ENCODE peak calls at places on chromosome 22, in seven cellular contexts. H is HCT116, Q is GM23248, S is A549, I is hepatocyte, Z is lower lobe of right lung, R is small intestine. V is an unnamed sample.

GRCh38 chr22:25357606-25358420 is 138.4 kb downstream of the CRYBB2 start:
- DNase-seq in H (no peak), Q (no peak), S (no peak), I (no peak), Z (peak), R (no peak), V (no peak)

GRCh38 chr22:29642694-29643093 is 39.3 kb downstream of the NF2 start:
- DNase-seq in H (no peak), Q (no peak), S (no peak), I (no peak), Z (no peak), R (no peak), V (no peak)

GRCh38 chr22:19321757-19322156 is 30.2 kb upstream of the CLTCL1 start:
- DNase-seq in H (no peak), Q (no peak), S (no peak), I (no peak), Z (no peak), R (no peak), V (no peak)

GRCh38 chr22:44955102-44955501 is 54.7 kb downstream of the PHF21B start:
- DNase-seq in H (no peak), Q (no peak), S (no peak), I (no peak), Z (no peak), R (no peak), V (no peak)

GRCh38 chr22:42959472-42960145 is 55.3 kb downstream of the PACSIN2 start:
- DNase-seq in H (no peak), Q (peak), S (peak), I (peak), Z (no peak), R (peak), V (no peak)

GRCh38 chr22:27247691-27248434 is 553.7 kb downstream of the MN1 start:
- DNase-seq in H (no peak), Q (peak), S (no peak), I (no peak), Z (no peak), R (no peak), V (no peak)

GRCh38 chr22:50192825-50193204 is 7.1 kb downstream of the TRABD start:
- DNase-seq in H (no peak), Q (no peak), S (no peak), I (no peak), Z (no peak), R (no peak), V (no peak)

GRCh38 chr22:19098157-19098556 is 24.1 kb downstream of the DGCR2 start:
- DNase-seq in H (no peak), Q (no peak), S (no peak), I (no peak), Z (no peak), R (no peak), V (no peak)

GRCh38 chr22:17792854-17793434 is 18.7 kb upstream of the BID start:
- DNase-seq in H (no peak), Q (no peak), S (no peak), I (peak), Z (no peak), R (no peak), V (no peak)

GRCh38 chr22:30863161-30863833 is 105.3 kb downstream of the MORC2 start:
- DNase-seq in H (no peak), Q (no peak), S (no peak), I (peak), Z (no peak), R (peak), V (no peak)

GRCh38 chr22:46367707-46368191 is 32.2 kb downstream of the TRMU start:
- DNase-seq in H (peak), Q (peak), S (peak), I (peak), Z (peak), R (peak), V (peak)

GRCh38 chr22:50299724-50300619 is 7.5 kb downstream of the PLXNB2 start:
- DNase-seq in H (no peak), Q (peak), S (no peak), I (peak), Z (no peak), R (peak), V (no peak)

GRCh38 chr22:28548411-28548810 is 131.2 kb downstream of the TTC28 start:
- DNase-seq in H (no peak), Q (no peak), S (no peak), I (no peak), Z (no peak), R (no peak), V (no peak)

GRCh38 chr22:35227248-35227647 is 30.0 kb upstream of the HMGXB4 start:
- DNase-seq in H (no peak), Q (no peak), S (no peak), I (no peak), Z (no peak), R (no peak), V (no peak)

GRCh38 chr22:35023692-35024363 is 42.1 kb upstream of the ISX start:
- DNase-seq in H (peak), Q (peak), S (peak), I (peak), Z (peak), R (peak), V (peak)

GRCh38 chr22:32723632-32724031 is 77.9 kb upstream of the TIMP3 start:
- DNase-seq in H (no peak), Q (peak), S (no peak), I (peak), Z (peak), R (peak), V (no peak)

GRCh38 chr22:29751139-29751538 is 15.7 kb downstream of the ZMAT5 start:
- DNase-seq in H (no peak), Q (no peak), S (no peak), I (no peak), Z (no peak), R (no peak), V (no peak)

GRCh38 chr22:29799217-29799680 is 32.1 kb downstream of the UQCR10 start:
- DNase-seq in H (peak), Q (peak), S (peak), I (peak), Z (peak), R (no peak), V (no peak)

GRCh38 chr22:27461470-27461869 is 340.1 kb downstream of the MN1 start:
- DNase-seq in H (no peak), Q (peak), S (peak), I (no peak), Z (no peak), R (no peak), V (no peak)

DNA sequence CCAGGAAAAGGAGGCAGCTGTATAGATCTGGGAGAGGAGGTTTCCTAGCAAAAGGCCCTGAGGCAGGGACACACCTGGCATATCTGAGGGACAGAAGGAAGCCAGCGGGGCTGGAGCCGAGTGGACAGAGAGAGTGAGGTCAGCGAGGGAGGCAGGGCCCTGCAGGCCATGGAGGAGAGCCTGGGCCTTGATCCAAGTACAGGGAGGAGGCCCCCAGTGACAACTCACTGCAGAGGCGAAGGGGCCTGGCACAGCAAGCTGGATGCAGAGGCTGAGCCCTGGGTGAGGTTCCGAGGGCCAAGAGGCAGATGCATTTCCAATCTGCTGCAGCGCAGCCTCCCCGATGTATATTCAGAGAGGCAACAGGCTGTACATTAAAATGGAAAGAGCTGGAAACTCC is 10.5 kb upstream of the CBX6 start:
- DNase-seq in H (no peak), Q (peak), S (no peak), I (no peak), Z (no peak), R (no peak), V (no peak)
- H3K27ac ChIP-seq in H (no peak), Q (no peak), S (no peak), I (peak), Z (peak), R (peak), V (no peak)

GRCh38 chr22:37018086-37018814 is 997 bp downstream of the TST start:
- DNase-seq in H (no peak), Q (no peak), S (no peak), I (no peak), Z (no peak), R (peak), V (no peak)
- H3K27ac ChIP-seq in H (peak), Q (no peak), S (peak), I (peak), Z (peak), R (peak), V (no peak)

DNA sequence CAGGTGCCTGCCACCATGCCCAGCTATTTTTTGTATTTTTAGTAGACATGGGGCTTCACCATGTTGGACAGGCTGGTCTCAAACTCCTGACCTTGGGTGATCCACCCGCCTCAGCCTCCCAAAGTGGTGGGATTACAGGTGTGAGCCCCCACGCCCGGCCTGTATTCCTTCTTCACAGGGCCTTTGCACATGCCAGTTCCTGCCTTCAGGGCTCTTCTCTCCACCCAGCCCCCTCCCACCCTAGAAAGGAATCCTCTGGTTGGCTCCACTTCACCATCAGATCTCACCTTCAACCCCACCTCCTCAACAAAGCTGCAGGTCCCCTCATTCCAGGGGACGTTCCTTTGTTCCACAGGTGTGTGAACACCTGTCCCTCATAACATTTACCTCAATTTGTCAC is 2.0 kb downstream of the POLR3H start:
- DNase-seq in H (no peak), Q (no peak), S (no peak), I (no peak), Z (no peak), R (no peak), V (no peak)
- H3K27ac ChIP-seq in H (no peak), Q (no peak), S (no peak), I (no peak), Z (no peak), R (no peak), V (no peak)

GRCh38 chr22:21942407-21942895 is 10.2 kb downstream of the PPM1F start:
- DNase-seq in H (peak), Q (peak), S (peak), I (no peak), Z (peak), R (no peak), V (no peak)
- H3K27ac ChIP-seq in H (peak), Q (peak), S (peak), I (no peak), Z (peak), R (peak), V (no peak)